ENCODE peak calls at places on chromosomes 12 and 14, in five cellular contexts. N is astrocyte of the spinal cord, K is heart right ventricle, O is AG10803, Q is upper lobe of right lung. J is an unnamed sample.

GRCh38 chr12:23221926-23222325 is 597.0 kb downstream of the ETNK1 start:
- DNase-seq in Q (no peak), O (no peak), N (no peak), K (no peak), J (no peak)

GRCh38 chr14:36941783-36942521 is 230.5 kb downstream of the SLC25A21 start:
- DNase-seq in K (peak; percentile 74), O (peak; percentile 63), N (peak; percentile 68), Q (peak; percentile 84), J (peak; percentile 48)

GRCh38 chr14:58501214-58501816 is 73.8 kb downstream of the KIAA0586 start:
- DNase-seq in O (peak; percentile 85), Q (no peak), N (peak; percentile 84), K (no peak), J (no peak)

GRCh38 chr12:98344630-98345029 is 170.8 kb upstream of the TMPO start:
- DNase-seq in N (no peak), K (no peak), Q (no peak), O (no peak), J (no peak)

GRCh38 chr12:87300-87699 is 20.7 kb downstream of the IQSEC3 start:
- DNase-seq in Q (no peak), K (no peak), O (no peak), N (peak; percentile 10), J (no peak)

GRCh38 chr14:70254476-70254961 is 65.8 kb upstream of the SLC8A3 start:
- DNase-seq in O (peak; percentile 6), N (peak; percentile 12), Q (peak; percentile 78), K (peak; percentile 32), J (peak; percentile 68)

GRCh38 chr12:90940872-90941499 is 14.0 kb downstream of the CCER1 start:
- DNase-seq in N (peak; percentile 74), O (peak; percentile 72), Q (no peak), K (no peak), J (no peak)

GRCh38 chr14:62847168-62847567 is 198.1 kb downstream of the KCNH5 start:
- DNase-seq in K (no peak), Q (no peak), N (no peak), O (no peak), J (no peak)

GRCh38 chr12:52147983-52148540 is 43.8 kb downstream of the KRT80 start:
- DNase-seq in Q (no peak), K (no peak), N (no peak), O (no peak), J (no peak)

GRCh38 chr14:51653096-51653814 is 1.5 kb downstream of the FRMD6 start:
- DNase-seq in O (peak; percentile 88), K (no peak), Q (no peak), N (peak; percentile 88), J (no peak)
- TF ChIP-seq CTCF in O (peak; percentile 63), K (no peak), Q (peak; percentile 31), N (peak; percentile 38), J (no peak)

GRCh38 chr14:96256420-96256819 is 410 bp downstream of the BDKRB1 start:
- DNase-seq in O (peak; percentile 70), N (no peak), Q (no peak), K (no peak), J (no peak)
- TF ChIP-seq CTCF in O (peak; percentile 51), N (no peak), Q (no peak), K (no peak), J (no peak)

GRCh38 chr12:83261998-83262397 is 575.3 kb downstream of the TMTC2 start:
- DNase-seq in N (no peak), O (no peak), K (no peak), Q (no peak), J (no peak)
- TF ChIP-seq CTCF in N (peak; percentile 13), O (no peak), K (no peak), Q (no peak), J (no peak)

DNA sequence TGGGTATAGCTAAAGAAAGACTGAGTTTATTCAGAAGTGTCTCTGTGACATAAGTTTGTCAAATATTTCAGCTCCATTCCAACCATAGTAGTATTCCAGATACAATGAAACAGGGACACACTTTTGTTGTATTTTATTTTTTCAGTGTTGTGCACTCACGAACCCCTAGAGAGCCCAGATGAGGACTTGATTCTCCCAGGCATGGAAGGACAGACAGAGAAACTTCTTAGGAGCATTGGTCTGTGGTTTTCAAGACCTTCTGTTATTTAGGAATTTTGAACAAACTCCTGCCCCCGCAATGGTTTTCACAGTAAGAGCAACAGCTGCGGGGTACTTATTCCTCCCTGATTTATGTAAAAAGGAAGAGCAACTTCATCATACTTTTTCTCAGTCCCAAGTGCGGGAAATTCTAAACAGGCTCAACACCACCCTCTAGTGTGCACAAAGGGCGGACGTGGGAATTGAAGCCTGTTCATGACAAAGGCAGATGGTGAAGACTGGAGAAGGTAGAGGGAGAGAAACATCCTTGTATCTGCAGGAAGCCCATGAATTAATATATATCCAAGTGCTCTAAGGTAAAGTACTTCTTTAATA is 147.6 kb downstream of the PAH start:
- DNase-seq in K (peak; percentile 23), Q (no peak), N (peak; percentile 57), O (peak; percentile 72), J (peak; percentile 21)
- TF ChIP-seq CTCF in K (peak; percentile 27), Q (peak; percentile 64), N (peak; percentile 73), O (peak; percentile 93), J (peak; percentile 38)

GRCh38 chr12:20716985-20717384 is 21.9 kb downstream of the SLCO1C1 start:
- DNase-seq in O (no peak), Q (no peak), K (no peak), N (no peak), J (no peak)

GRCh38 chr12:20722142-20722541 is 27.0 kb downstream of the SLCO1C1 start:
- DNase-seq in N (no peak), Q (no peak), O (no peak), K (no peak), J (no peak)

GRCh38 chr12:20716037-20716436 is 20.9 kb downstream of the SLCO1C1 start:
- DNase-seq in Q (no peak), O (no peak), N (no peak), K (no peak), J (no peak)

GRCh38 chr12:20718294-20718693 is 23.2 kb downstream of the SLCO1C1 start:
- DNase-seq in O (no peak), K (no peak), N (no peak), Q (no peak), J (no peak)
- TF ChIP-seq CTCF in O (no peak), K (no peak), N (no peak), Q (no peak), J (no peak)

DNA sequence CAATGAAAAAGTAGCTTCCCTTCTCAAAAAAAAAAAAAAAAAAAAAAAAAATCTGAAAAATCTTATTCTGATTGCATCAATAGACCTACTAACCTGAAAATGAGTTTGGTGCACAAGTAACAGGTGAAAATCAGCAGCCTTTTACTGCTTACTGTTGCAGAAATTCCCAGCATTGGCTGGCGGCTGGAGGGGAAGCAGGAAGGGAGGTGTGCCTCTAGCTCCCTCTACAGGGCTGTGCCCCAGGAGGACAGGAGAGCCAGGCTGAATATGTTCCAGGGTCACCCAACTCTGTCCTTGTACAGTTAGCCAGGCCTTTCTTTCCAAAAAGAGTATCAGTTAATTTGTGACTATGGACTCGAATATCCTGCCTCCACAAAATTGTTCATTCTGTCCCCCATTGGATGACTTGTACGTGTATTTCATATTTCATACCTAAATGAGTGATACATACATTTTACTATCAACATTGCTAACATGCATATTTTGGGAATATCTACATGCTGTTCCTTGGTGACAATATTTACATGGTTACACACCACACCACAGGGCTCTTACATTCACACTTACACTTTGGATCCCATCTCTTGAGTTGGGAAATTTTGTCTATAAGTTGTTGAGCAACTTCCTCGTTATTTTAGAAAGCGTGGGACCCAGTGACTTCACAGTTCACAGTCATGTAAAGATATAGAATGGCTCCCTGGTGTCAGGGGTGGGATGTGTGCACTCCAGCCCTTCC is 124.8 kb downstream of the SAMD4A start:
- DNase-seq in K (peak; percentile 70), O (peak; percentile 64), Q (peak; percentile 83), N (peak; percentile 74), J (peak; percentile 75)
- TF ChIP-seq CTCF in K (peak; percentile 83), O (peak; percentile 96), Q (peak; percentile 88), N (peak; percentile 97), J (peak; percentile 53)

DNA sequence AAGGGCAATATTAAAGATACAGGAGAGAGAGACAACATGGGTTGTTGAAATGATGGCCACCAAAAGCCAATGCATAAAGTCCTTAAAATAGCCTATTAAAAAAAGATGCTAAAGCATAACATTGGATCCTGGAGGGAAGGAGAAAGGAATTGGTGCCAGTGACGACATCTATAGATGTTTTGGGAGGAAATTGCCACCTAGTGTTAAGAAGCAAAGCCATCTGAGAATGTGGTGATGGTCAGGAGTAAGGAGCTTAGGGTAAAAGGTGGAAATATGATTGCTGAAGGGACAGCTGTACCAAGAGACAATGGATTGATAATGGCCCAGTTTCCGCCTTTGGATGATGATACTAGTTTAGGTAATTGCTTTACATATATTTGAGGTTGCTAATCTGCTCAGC is 85.1 kb downstream of the TMEM30B start:
- DNase-seq in Q (no peak), N (no peak), K (no peak), O (no peak), J (no peak)
- TF ChIP-seq CTCF in Q (no peak), N (no peak), K (no peak), O (no peak), J (no peak)

DNA sequence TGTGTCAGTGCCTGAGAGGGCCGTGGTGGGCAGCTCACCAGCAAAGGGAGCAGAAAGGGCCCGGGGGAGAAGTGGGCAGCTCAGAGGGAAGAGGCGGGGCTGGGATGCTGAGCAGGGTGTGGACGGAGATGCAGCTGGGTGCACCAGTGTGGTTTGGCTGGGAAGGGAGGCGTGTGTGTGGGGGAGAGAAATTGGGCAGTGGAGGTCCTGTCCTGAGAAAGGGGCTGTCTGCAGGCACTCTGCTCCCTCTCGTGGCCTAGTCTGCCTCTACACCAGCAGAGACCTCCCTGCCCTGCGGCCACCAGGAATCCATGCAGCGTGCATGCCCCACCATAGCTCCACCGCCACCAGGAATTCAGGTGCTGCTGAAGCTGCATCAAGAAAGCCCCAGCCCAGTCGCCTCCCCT is 6.4 kb downstream of the TMEM121 start:
- DNase-seq in Q (peak; percentile 57), N (no peak), K (peak; percentile 31), O (peak; percentile 17), J (no peak)
- TF ChIP-seq CTCF in Q (peak; percentile 13), N (peak; percentile 49), K (no peak), O (peak; percentile 51), J (no peak)

DNA sequence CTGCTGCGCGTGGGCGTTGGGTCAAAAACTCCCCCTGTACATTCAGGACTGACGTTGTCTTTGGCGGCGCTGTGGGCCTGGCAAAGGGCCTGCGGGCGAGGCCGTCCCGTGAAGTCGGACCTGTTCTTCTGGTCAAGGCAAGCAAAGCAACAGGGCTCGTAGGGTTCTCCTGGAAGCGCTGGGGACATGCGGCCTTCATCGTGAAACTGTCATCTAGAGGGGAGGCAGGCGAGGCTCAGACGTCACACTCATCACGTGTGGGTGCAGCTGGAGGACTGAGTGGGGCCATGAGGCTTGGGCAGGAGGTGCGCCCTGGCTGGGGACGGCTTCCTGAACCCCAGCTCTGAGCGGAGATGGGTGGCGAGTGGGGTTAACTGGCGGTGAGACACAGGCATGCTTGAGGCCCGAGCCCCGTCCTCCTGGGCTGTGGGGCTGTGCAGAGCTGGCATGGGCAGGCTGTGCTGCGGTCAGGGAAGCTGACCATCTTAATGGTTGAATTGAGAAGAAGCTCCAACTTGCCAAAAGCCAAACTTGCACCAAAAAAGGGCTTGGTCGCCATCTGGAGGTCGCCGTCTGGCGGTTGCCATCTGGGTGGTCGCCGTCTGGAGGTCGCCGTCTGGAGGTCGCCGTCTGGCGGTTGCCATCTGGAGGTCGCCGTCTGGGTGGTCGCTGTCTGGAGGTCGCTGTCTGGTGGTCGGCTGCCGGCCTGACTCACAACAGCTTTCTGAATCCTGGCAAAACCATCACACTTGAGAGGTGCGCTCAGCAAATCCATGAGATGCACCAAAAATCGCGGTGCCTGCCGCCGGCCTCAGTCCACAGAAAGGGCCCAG is 66.2 kb downstream of the NOC4L start:
- DNase-seq in K (no peak), N (no peak), O (no peak), Q (peak; percentile 57), J (no peak)
- TF ChIP-seq CTCF in K (no peak), N (no peak), O (no peak), Q (no peak), J (no peak)

J was measured in mesothelial cell of epicardium.